ENCODE peak calls at places on chromosomes 16 and 17, in seven cellular contexts. R, T, Y, X, J, A and M are unnamed samples.

GRCh38 chr17:38749222-38750043 is 1.3 kb upstream of the PCGF2 start:
- DNase-seq in R (peak; percentile 59), X (peak; percentile 91), J (peak; percentile 50), Y (no peak), A (no peak), T (peak; percentile 55), M (no peak)

GRCh38 chr17:10772425-10773380 is 31.2 kb downstream of the TMEM238L start:
- DNase-seq in Y (no peak), R (peak; percentile 47), T (no peak), X (no peak), J (no peak), A (no peak), M (no peak)

GRCh38 chr16:75042423-75043174 is 43.8 kb downstream of the ZNRF1 start:
- DNase-seq in J (peak; percentile 28), A (no peak), T (no peak), R (no peak), Y (no peak), X (no peak), M (no peak)

GRCh38 chr17:78765821-78766220 is 16.3 kb downstream of the CYTH1 start:
- DNase-seq in A (no peak), R (no peak), Y (no peak), J (no peak), T (no peak), X (no peak), M (no peak)

GRCh38 chr16:11354733-11355574 is 9.7 kb downstream of the RMI2 start:
- DNase-seq in Y (peak; percentile 48), R (no peak), A (peak; percentile 76), J (peak; percentile 40), T (no peak), X (no peak), M (peak; percentile 40)

GRCh38 chr17:77460514-77461046 is 319.8 kb downstream of the SEC14L1 start:
- DNase-seq in J (no peak), A (peak; percentile 75), X (no peak), R (no peak), T (no peak), Y (no peak), M (no peak)

GRCh38 chr16:84618428-84619102 is 687 bp upstream of the COTL1 start:
- DNase-seq in T (no peak), R (no peak), A (no peak), Y (no peak), X (no peak), J (peak; percentile 94), M (no peak)

GRCh38 chr17:56880571-56880970 is 33.3 kb downstream of the TRIM25 start:
- DNase-seq in X (no peak), J (no peak), R (no peak), T (no peak), Y (no peak), A (no peak), M (no peak)

GRCh38 chr17:79213305-79213704 is 138.7 kb downstream of the ENGASE start:
- DNase-seq in R (no peak), J (no peak), A (no peak), X (no peak), Y (no peak), T (no peak), M (no peak)

GRCh38 chr16:74184839-74185238 is 111.8 kb upstream of the PSMD7 start:
- DNase-seq in Y (no peak), T (no peak), A (no peak), J (no peak), R (no peak), X (no peak), M (no peak)

GRCh38 chr16:72832640-72833039 is 215.3 kb downstream of the ZFHX3 start:
- DNase-seq in X (peak; percentile 91), T (peak; percentile 84), R (peak; percentile 90), Y (peak; percentile 70), A (peak; percentile 61), J (peak; percentile 80), M (peak; percentile 71)

GRCh38 chr17:77610980-77611641 is 347.4 kb upstream of the TNRC6C start:
- DNase-seq in J (peak; percentile 82), R (no peak), A (no peak), X (peak; percentile 74), T (no peak), Y (peak; percentile 0), M (no peak)

GRCh38 chr17:42548993-42549755 is 3.5 kb upstream of the HSD17B1 start:
- DNase-seq in Y (no peak), X (no peak), A (no peak), J (no peak), R (no peak), T (no peak), M (no peak)

GRCh38 chr17:30913955-30914354 is 7.8 kb upstream of the ADAP2 start:
- DNase-seq in A (no peak), T (no peak), Y (no peak), J (no peak), X (no peak), R (no peak), M (no peak)

GRCh38 chr17:79862771-79863440 is 23.7 kb upstream of the CBX4 start:
- DNase-seq in T (no peak), Y (no peak), J (no peak), X (no peak), A (no peak), R (no peak), M (no peak)

DNA sequence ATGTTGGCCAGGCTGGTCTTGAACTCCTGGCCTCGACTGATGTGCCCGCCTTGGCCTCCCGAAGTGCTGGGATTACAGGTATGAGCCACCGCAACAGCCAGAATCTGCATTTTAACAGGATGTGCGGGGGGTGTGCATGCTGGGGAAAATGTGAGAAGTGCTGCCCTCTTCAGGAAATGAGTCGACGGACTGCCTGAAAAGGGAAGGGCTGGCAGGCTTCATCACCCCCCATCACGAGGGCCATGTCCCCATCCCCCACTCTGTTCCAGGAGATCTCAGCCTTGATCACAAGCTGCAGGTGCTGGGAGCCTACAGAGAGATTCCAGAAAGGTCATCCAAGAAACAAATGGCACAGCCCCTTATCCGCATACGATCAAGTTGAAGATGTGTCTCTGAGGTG is 195.3 kb upstream of the RPL38 start:
- DNase-seq in Y (no peak), A (no peak), J (no peak), X (no peak), R (peak; percentile 16), T (no peak), M (no peak)
- TF ChIP-seq CTCF in Y (no peak), A (peak; percentile 39), J (peak; percentile 24), X (no peak), R (peak; percentile 27), T (peak; percentile 27), M (no peak)

DNA sequence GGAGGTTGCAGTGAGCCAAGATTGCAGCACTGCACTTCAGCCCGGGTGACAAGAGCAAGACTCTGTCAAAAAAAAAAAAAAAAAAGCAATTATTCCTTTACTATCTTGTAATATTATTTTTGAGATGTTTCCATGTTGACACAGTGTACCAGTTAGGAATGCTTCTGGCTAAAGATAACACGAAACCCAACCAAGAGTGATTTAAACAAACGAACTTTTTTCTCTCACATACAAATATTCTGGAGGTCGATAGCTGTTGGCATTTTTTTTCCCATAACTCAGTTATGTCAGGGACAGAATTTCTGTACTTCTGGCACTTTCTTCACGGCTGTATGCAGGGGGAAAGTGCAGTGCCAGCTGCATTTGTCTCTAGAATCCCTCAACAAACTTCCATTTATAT is 9.9 kb upstream of the PPM1D start:
- DNase-seq in R (no peak), T (no peak), X (no peak), Y (no peak), A (no peak), J (no peak), M (no peak)
- TF ChIP-seq CTCF in R (no peak), T (no peak), X (no peak), Y (no peak), A (no peak), J (no peak), M (no peak)

DNA sequence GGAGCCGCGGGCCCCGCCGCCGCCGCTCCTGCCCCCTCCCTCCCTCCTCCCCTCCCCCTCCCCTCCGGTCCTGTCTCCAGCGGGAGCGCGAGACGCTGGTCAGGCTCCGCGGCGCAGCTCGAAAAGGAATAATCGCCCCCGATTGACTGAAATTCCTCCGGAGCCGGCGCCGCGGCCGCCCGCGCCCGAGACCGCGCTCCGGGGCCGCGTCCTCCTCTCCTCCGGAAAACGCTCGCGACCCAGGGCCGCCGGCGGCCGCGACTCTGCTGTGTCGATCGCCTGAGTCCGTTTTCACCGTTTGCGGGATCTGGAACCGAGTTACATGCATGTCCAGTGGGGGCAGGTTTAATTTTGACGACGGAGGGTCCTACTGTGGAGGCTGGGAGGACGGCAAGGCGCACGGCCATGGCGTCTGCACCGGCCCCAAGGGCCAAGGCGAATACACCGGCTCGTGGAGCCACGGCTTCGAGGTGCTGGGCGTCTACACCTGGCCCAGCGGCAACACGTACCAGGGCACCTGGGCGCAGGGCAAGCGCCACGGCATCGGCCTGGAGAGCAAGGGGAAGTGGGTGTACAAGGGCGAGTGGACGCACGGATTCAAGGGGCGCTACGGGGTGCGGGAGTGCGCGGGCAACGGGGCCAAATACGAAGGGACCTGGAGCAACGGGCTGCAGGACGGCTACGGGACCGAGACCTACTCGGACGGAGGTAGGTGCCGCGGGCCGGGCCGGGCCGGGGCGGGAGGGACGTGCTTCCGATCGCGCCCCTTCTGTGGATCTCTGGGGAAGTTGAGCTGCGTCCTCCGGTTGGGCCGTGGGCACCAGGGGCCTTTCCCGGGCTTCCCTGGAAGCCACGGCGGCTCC is 744 bp downstream of the JPH3 start:
- DNase-seq in A (no peak), J (no peak), Y (no peak), T (peak; percentile 27), X (no peak), R (peak; percentile 42), M (no peak)
- TF ChIP-seq CTCF in A (no peak), J (no peak), Y (no peak), T (no peak), X (no peak), R (no peak), M (no peak)

GRCh38 chr17:50632637-50633036 is 2.0 kb upstream of the ABCC3 start:
- DNase-seq in A (no peak), Y (no peak), T (no peak), R (no peak), J (no peak), X (no peak), M (no peak)

GRCh38 chr17:50634915-50635719 is 436 bp downstream of the ABCC3 start:
- DNase-seq in X (no peak), T (no peak), Y (no peak), J (no peak), A (no peak), R (no peak), M (no peak)

GRCh38 chr17:50635720-50636144 is 1.1 kb downstream of the ABCC3 start:
- DNase-seq in T (no peak), J (no peak), Y (no peak), R (no peak), A (no peak), X (no peak), M (no peak)

GRCh38 chr17:50633683-50634082 is 998 bp upstream of the ABCC3 start:
- DNase-seq in T (no peak), X (no peak), R (no peak), Y (no peak), A (no peak), J (no peak), M (no peak)

DNA sequence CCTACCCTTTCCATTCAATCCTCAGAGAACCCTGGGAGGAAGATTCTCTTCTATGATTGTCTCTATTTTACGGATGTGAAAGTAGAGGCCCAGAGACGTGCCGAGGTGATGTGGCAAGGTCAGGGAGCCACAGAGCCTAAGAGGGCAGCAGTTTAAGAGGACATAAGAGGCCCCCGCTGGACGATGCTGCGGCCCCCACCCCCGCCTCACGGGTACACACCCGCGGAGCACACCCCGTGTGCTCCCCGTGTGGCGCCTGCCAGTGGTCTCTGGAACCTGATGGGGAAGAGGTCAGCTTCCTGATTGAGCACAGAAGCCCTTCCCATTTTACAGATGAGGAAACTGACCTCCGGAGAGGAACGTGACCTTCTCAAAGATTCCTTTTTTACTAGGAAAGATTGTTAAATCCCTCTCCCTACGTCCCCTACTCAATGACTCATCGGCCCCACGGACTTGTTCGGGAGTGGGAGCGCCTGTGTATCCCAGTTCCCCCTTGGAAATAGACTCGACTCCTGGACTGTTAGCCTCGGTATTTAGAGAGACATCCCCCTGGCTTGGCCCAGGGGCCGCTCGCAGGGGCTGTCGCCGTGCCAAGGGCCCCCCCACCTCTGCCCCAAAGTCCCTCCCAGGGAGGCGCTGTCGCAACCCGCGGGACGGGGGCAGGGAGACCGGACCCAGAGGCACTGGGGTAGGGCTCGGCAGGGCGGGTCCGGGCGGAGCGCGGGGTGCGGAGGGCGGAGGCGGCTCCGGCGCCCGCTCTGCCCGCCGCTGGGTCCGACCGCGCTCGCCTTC is at the start of gene ABCC3:
- DNase-seq in J (peak; percentile 56), R (no peak), Y (no peak), A (no peak), X (no peak), T (no peak), M (no peak)
- TF ChIP-seq CTCF in J (no peak), R (no peak), Y (no peak), A (no peak), X (no peak), T (no peak), M (no peak)